ENCODE peak calls at places on chromosome 19, in nine cellular contexts. One of them, this sample, is unnamed.

GRCh38 chr19:54164369-54165068 is 5.0 kb upstream of the LENG1 start:
- DNase-seq in mucosa of descending colon: peak
- DNase-seq in astrocyte of the spinal cord: no peak
- DNase-seq in PC-3: peak
- DNase-seq in neural progenitor cell: peak
- DNase-seq in stomach: peak
- DNase-seq in pancreas: peak
- DNase-seq in lower lobe of right lung: peak
- DNase-seq in mesendoderm: peak
- DNase-seq in this sample: no peak

GRCh38 chr19:30071871-30072270 is 129.8 kb downstream of the URI1 start:
- DNase-seq in lower lobe of right lung: peak
- DNase-seq in mucosa of descending colon: no peak
- DNase-seq in PC-3: no peak
- DNase-seq in mesendoderm: no peak
- DNase-seq in neural progenitor cell: no peak
- DNase-seq in pancreas: no peak
- DNase-seq in astrocyte of the spinal cord: no peak
- DNase-seq in stomach: no peak
- DNase-seq in this sample: no peak

GRCh38 chr19:45881909-45882528 is 3.9 kb downstream of the IRF2BP1 start:
- DNase-seq in stomach: peak
- DNase-seq in neural progenitor cell: no peak
- DNase-seq in mucosa of descending colon: peak
- DNase-seq in PC-3: no peak
- DNase-seq in pancreas: peak
- DNase-seq in mesendoderm: peak
- DNase-seq in lower lobe of right lung: no peak
- DNase-seq in astrocyte of the spinal cord: no peak
- DNase-seq in this sample: no peak

GRCh38 chr19:28578786-28579505 is 634.0 kb downstream of the UQCRFS1 start:
- DNase-seq in lower lobe of right lung: no peak
- DNase-seq in stomach: no peak
- DNase-seq in astrocyte of the spinal cord: no peak
- DNase-seq in PC-3: no peak
- DNase-seq in neural progenitor cell: no peak
- DNase-seq in pancreas: no peak
- DNase-seq in mesendoderm: peak
- DNase-seq in mucosa of descending colon: no peak
- DNase-seq in this sample: no peak

GRCh38 chr19:14495678-14496028 is 274 bp downstream of the GIPC1 start:
- DNase-seq in neural progenitor cell: no peak
- DNase-seq in lower lobe of right lung: no peak
- DNase-seq in stomach: no peak
- DNase-seq in mesendoderm: no peak
- DNase-seq in PC-3: no peak
- DNase-seq in astrocyte of the spinal cord: no peak
- DNase-seq in pancreas: no peak
- DNase-seq in mucosa of descending colon: peak
- DNase-seq in this sample: no peak

GRCh38 chr19:53875602-53876340 is 6.2 kb upstream of the PRKCG start:
- DNase-seq in pancreas: no peak
- DNase-seq in neural progenitor cell: no peak
- DNase-seq in lower lobe of right lung: no peak
- DNase-seq in mesendoderm: no peak
- DNase-seq in PC-3: no peak
- DNase-seq in astrocyte of the spinal cord: no peak
- DNase-seq in mucosa of descending colon: no peak
- DNase-seq in stomach: no peak
- DNase-seq in this sample: no peak

GRCh38 chr19:45526143-45526542 is 18.9 kb downstream of the VASP start:
- DNase-seq in mesendoderm: peak
- DNase-seq in neural progenitor cell: peak
- DNase-seq in PC-3: peak
- DNase-seq in mucosa of descending colon: peak
- DNase-seq in astrocyte of the spinal cord: peak
- DNase-seq in stomach: peak
- DNase-seq in lower lobe of right lung: peak
- DNase-seq in pancreas: peak
- DNase-seq in this sample: peak

GRCh38 chr19:14110650-14111049 is 6.9 kb downstream of the PRKACA start:
- DNase-seq in astrocyte of the spinal cord: no peak
- DNase-seq in stomach: no peak
- DNase-seq in pancreas: no peak
- DNase-seq in PC-3: no peak
- DNase-seq in mesendoderm: no peak
- DNase-seq in lower lobe of right lung: no peak
- DNase-seq in neural progenitor cell: no peak
- DNase-seq in mucosa of descending colon: no peak
- DNase-seq in this sample: no peak

GRCh38 chr19:4557971-4558941 is 1.2 kb downstream of the SEMA6B start:
- DNase-seq in neural progenitor cell: peak
- DNase-seq in astrocyte of the spinal cord: no peak
- DNase-seq in mesendoderm: peak
- DNase-seq in lower lobe of right lung: no peak
- DNase-seq in stomach: peak
- DNase-seq in pancreas: no peak
- DNase-seq in mucosa of descending colon: no peak
- DNase-seq in PC-3: peak
- DNase-seq in this sample: no peak

GRCh38 chr19:7340959-7341837 is 7.5 kb upstream of the ARHGEF18 start:
- DNase-seq in neural progenitor cell: peak
- DNase-seq in mesendoderm: peak
- DNase-seq in astrocyte of the spinal cord: peak
- DNase-seq in pancreas: peak
- DNase-seq in lower lobe of right lung: peak
- DNase-seq in PC-3: peak
- DNase-seq in stomach: peak
- DNase-seq in mucosa of descending colon: peak
- DNase-seq in this sample: peak

GRCh38 chr19:3950871-3951861 is 18.3 kb downstream of the NMRK2 start:
- DNase-seq in pancreas: peak
- DNase-seq in astrocyte of the spinal cord: no peak
- DNase-seq in mesendoderm: no peak
- DNase-seq in lower lobe of right lung: no peak
- DNase-seq in neural progenitor cell: no peak
- DNase-seq in mucosa of descending colon: no peak
- DNase-seq in stomach: no peak
- DNase-seq in PC-3: no peak
- DNase-seq in this sample: peak

GRCh38 chr19:40567040-40567749 is 9.5 kb upstream of the SHKBP1 start:
- DNase-seq in PC-3: no peak
- DNase-seq in lower lobe of right lung: no peak
- DNase-seq in mucosa of descending colon: no peak
- DNase-seq in stomach: no peak
- DNase-seq in neural progenitor cell: peak
- DNase-seq in mesendoderm: no peak
- DNase-seq in astrocyte of the spinal cord: no peak
- DNase-seq in pancreas: no peak
- DNase-seq in this sample: no peak
- H3K4me3 ChIP-seq in PC-3: no peak
- H3K4me3 ChIP-seq in lower lobe of right lung: peak
- H3K4me3 ChIP-seq in mucosa of descending colon: no peak
- H3K4me3 ChIP-seq in stomach: peak
- H3K4me3 ChIP-seq in neural progenitor cell: peak
- H3K4me3 ChIP-seq in mesendoderm: no peak
- H3K4me3 ChIP-seq in astrocyte of the spinal cord: no peak
- H3K4me3 ChIP-seq in pancreas: no peak
- H3K4me3 ChIP-seq in this sample: peak

DNA sequence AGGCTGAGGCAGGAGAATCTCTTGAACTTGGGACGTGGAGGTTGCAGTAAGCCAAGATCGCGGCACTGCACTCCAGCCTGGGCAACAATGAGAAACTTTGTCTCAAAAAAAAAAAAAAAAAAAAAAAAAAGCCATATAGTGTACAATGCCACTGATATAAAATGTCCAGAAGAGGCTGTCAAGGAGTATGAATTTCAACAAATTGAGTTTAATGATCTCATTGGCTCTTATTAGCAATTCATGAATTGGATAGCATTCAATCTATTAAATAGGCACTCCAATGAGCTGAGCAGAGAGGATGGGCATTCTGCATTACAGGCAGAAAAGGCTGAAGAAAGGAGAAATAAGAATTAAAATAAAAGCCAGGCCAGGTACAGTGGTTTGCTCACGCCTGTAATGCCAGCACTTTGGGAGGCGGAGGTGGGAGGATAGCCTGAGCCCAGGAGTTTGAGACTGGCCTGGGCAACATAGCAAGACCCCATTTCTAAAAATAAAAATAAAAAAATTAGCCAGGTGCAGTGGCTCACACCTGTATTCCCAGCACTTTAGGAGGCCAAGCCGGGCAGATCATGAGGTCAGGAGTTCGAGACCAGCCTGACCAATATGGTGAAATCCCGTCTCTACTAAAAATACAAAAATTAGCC is 757 bp upstream of the LMNB2 start:
- DNase-seq in neural progenitor cell: no peak
- DNase-seq in stomach: no peak
- DNase-seq in PC-3: no peak
- DNase-seq in pancreas: no peak
- DNase-seq in mesendoderm: no peak
- DNase-seq in mucosa of descending colon: no peak
- DNase-seq in lower lobe of right lung: no peak
- DNase-seq in astrocyte of the spinal cord: no peak
- DNase-seq in this sample: no peak
- H3K4me3 ChIP-seq in neural progenitor cell: peak
- H3K4me3 ChIP-seq in stomach: peak
- H3K4me3 ChIP-seq in PC-3: peak
- H3K4me3 ChIP-seq in pancreas: no peak
- H3K4me3 ChIP-seq in mesendoderm: no peak
- H3K4me3 ChIP-seq in mucosa of descending colon: no peak
- H3K4me3 ChIP-seq in lower lobe of right lung: peak
- H3K4me3 ChIP-seq in astrocyte of the spinal cord: peak
- H3K4me3 ChIP-seq in this sample: peak

GRCh38 chr19:43464089-43464775 is 1.2 kb downstream of the LYPD3 start:
- DNase-seq in pancreas: peak
- DNase-seq in lower lobe of right lung: peak
- DNase-seq in astrocyte of the spinal cord: no peak
- DNase-seq in PC-3: no peak
- DNase-seq in stomach: peak
- DNase-seq in neural progenitor cell: peak
- DNase-seq in mesendoderm: no peak
- DNase-seq in mucosa of descending colon: peak
- DNase-seq in this sample: peak

GRCh38 chr19:43463381-43464088 is 1.9 kb downstream of the LYPD3 start:
- DNase-seq in pancreas: peak
- DNase-seq in mucosa of descending colon: peak
- DNase-seq in neural progenitor cell: peak
- DNase-seq in astrocyte of the spinal cord: peak
- DNase-seq in mesendoderm: peak
- DNase-seq in PC-3: peak
- DNase-seq in stomach: peak
- DNase-seq in lower lobe of right lung: peak
- DNase-seq in this sample: peak

GRCh38 chr19:43462383-43462782 is 3.0 kb downstream of the LYPD3 start:
- DNase-seq in pancreas: no peak
- DNase-seq in PC-3: no peak
- DNase-seq in astrocyte of the spinal cord: no peak
- DNase-seq in lower lobe of right lung: no peak
- DNase-seq in neural progenitor cell: no peak
- DNase-seq in stomach: no peak
- DNase-seq in mesendoderm: no peak
- DNase-seq in mucosa of descending colon: no peak
- DNase-seq in this sample: no peak

GRCh38 chr19:43461303-43461702 is 4.1 kb downstream of the LYPD3 start:
- DNase-seq in mucosa of descending colon: no peak
- DNase-seq in mesendoderm: no peak
- DNase-seq in astrocyte of the spinal cord: no peak
- DNase-seq in neural progenitor cell: no peak
- DNase-seq in pancreas: no peak
- DNase-seq in stomach: no peak
- DNase-seq in PC-3: no peak
- DNase-seq in lower lobe of right lung: no peak
- DNase-seq in this sample: no peak

DNA sequence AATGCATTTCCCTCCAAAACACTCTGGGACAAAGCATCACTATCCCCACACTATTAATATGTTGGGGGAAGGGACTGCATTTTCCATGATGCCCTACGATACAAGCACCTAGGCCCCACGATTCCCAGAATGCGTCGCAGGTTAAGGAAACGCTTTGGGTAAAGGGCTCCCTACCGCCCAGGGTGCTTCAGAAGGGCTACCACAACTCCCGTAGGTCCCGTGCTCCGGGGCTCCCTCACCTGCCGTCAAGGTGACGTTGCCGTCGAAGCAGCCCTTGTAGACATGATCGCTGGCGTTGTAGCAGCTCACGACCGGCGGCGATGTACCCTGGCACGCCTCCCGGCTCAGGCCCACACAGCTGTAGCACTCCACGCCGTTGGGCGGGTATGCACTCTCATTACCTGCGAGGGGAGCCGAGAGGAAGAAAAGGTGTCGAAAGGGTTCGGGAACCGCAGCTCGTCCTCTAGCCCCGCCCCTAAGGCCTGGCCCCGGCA is 2.5 kb downstream of the LYPD3 start:
- DNase-seq in lower lobe of right lung: no peak
- DNase-seq in astrocyte of the spinal cord: no peak
- DNase-seq in PC-3: no peak
- DNase-seq in neural progenitor cell: no peak
- DNase-seq in pancreas: no peak
- DNase-seq in mucosa of descending colon: no peak
- DNase-seq in mesendoderm: no peak
- DNase-seq in stomach: no peak
- DNase-seq in this sample: no peak
- H3K4me3 ChIP-seq in lower lobe of right lung: peak
- H3K4me3 ChIP-seq in astrocyte of the spinal cord: peak
- H3K4me3 ChIP-seq in PC-3: peak
- H3K4me3 ChIP-seq in neural progenitor cell: peak
- H3K4me3 ChIP-seq in pancreas: peak
- H3K4me3 ChIP-seq in mucosa of descending colon: no peak
- H3K4me3 ChIP-seq in mesendoderm: peak
- H3K4me3 ChIP-seq in stomach: peak
- H3K4me3 ChIP-seq in this sample: peak

GRCh38 chr19:34578173-34578572 is 96.6 kb downstream of the WTIP start:
- DNase-seq in mesendoderm: no peak
- DNase-seq in pancreas: no peak
- DNase-seq in lower lobe of right lung: no peak
- DNase-seq in astrocyte of the spinal cord: no peak
- DNase-seq in stomach: no peak
- DNase-seq in mucosa of descending colon: no peak
- DNase-seq in neural progenitor cell: no peak
- DNase-seq in PC-3: no peak
- DNase-seq in this sample: no peak

GRCh38 chr19:34578751-34579150 is 97.2 kb downstream of the WTIP start:
- DNase-seq in mesendoderm: no peak
- DNase-seq in PC-3: no peak
- DNase-seq in mucosa of descending colon: no peak
- DNase-seq in pancreas: no peak
- DNase-seq in lower lobe of right lung: no peak
- DNase-seq in astrocyte of the spinal cord: no peak
- DNase-seq in neural progenitor cell: no peak
- DNase-seq in stomach: no peak
- DNase-seq in this sample: no peak

GRCh38 chr19:34577531-34578101 is 96.1 kb downstream of the WTIP start:
- DNase-seq in PC-3: no peak
- DNase-seq in mesendoderm: peak
- DNase-seq in neural progenitor cell: peak
- DNase-seq in lower lobe of right lung: no peak
- DNase-seq in astrocyte of the spinal cord: no peak
- DNase-seq in pancreas: no peak
- DNase-seq in mucosa of descending colon: no peak
- DNase-seq in stomach: no peak
- DNase-seq in this sample: no peak

GRCh38 chr19:34576292-34576691 is 94.7 kb downstream of the WTIP start:
- DNase-seq in neural progenitor cell: no peak
- DNase-seq in stomach: no peak
- DNase-seq in PC-3: no peak
- DNase-seq in mucosa of descending colon: no peak
- DNase-seq in astrocyte of the spinal cord: no peak
- DNase-seq in mesendoderm: no peak
- DNase-seq in pancreas: no peak
- DNase-seq in lower lobe of right lung: no peak
- DNase-seq in this sample: no peak

GRCh38 chr19:34577056-34577455 is 95.5 kb downstream of the WTIP start:
- DNase-seq in stomach: no peak
- DNase-seq in mucosa of descending colon: no peak
- DNase-seq in neural progenitor cell: no peak
- DNase-seq in lower lobe of right lung: no peak
- DNase-seq in astrocyte of the spinal cord: no peak
- DNase-seq in PC-3: no peak
- DNase-seq in mesendoderm: no peak
- DNase-seq in pancreas: no peak
- DNase-seq in this sample: no peak
- H3K4me3 ChIP-seq in stomach: no peak
- H3K4me3 ChIP-seq in mucosa of descending colon: no peak
- H3K4me3 ChIP-seq in neural progenitor cell: peak
- H3K4me3 ChIP-seq in lower lobe of right lung: no peak
- H3K4me3 ChIP-seq in astrocyte of the spinal cord: no peak
- H3K4me3 ChIP-seq in PC-3: no peak
- H3K4me3 ChIP-seq in mesendoderm: no peak
- H3K4me3 ChIP-seq in pancreas: no peak
- H3K4me3 ChIP-seq in this sample: no peak

This sample was measured in left ventricle myocardium inferior.